ENCODE peak calls at places on chromosomes 12 and 14, in four cellular contexts. U, B, K and O are unnamed samples.

GRCh38 chr12:132089407-132089910 is 54.7 kb downstream of the DDX51 start:
- DNase-seq in U (no peak), B (no peak), K (no peak), O (peak)

GRCh38 chr14:65472189-65472588 is 59.7 kb downstream of the FUT8 start:
- DNase-seq in U (no peak), B (no peak), K (no peak), O (no peak)

GRCh38 chr14:32542507-32542906 is 213.4 kb downstream of the AKAP6 start:
- DNase-seq in U (no peak), B (no peak), K (no peak), O (peak)

GRCh38 chr12:57476162-57476992 is 3.3 kb downstream of the ARHGAP9 start:
- DNase-seq in U (no peak), B (no peak), K (peak), O (no peak)

GRCh38 chr14:104355949-104356737 is 217.8 kb downstream of the KIF26A start:
- DNase-seq in U (no peak), B (no peak), K (no peak), O (no peak)

GRCh38 chr12:6363330-6364036 is 11.9 kb downstream of the SCNN1A start:
- DNase-seq in U (no peak), B (peak), K (peak), O (peak)

GRCh38 chr12:65123435-65124063 is 2.4 kb upstream of the WIF1 start:
- DNase-seq in U (no peak), B (peak), K (no peak), O (peak)

GRCh38 chr14:23727566-23728335 is 91.6 kb downstream of the DHRS2 start:
- DNase-seq in U (peak), B (peak), K (no peak), O (peak)

GRCh38 chr14:100749967-100750597 is 23.4 kb downstream of the DLK1 start:
- DNase-seq in U (no peak), B (peak), K (no peak), O (no peak)

GRCh38 chr14:100747021-100747586 is 20.4 kb downstream of the DLK1 start:
- DNase-seq in U (peak), B (peak), K (no peak), O (no peak)

GRCh38 chr14:100748944-100749343 is 22.3 kb downstream of the DLK1 start:
- DNase-seq in U (no peak), B (no peak), K (no peak), O (no peak)

GRCh38 chr14:100747736-100748135 is 21.0 kb downstream of the DLK1 start:
- DNase-seq in U (no peak), B (no peak), K (no peak), O (no peak)

DNA sequence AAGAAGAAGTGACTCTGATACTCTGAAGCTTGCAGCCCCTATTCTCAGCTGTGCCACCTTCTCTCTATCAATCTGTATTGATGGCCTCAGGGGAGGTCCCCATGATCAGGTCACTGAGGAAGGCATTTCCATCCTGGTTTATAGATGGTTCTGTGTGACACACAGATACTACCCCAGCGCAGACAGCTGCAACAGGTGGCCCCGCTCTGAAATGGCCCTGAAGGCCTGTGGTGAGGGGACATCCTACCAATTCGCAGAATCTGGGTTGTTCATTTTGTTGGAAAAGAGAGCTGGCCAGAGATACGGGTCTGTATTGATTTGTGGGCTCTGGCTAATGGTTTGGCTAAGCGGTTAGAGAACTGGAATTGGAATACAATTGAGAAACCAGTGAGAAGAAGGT is 21.7 kb downstream of the DLK1 start:
- DNase-seq in U (no peak), B (no peak), K (no peak), O (no peak)
- H2AFZ ChIP-seq in U (no peak), B (no peak), K (no peak), O (no peak)

DNA sequence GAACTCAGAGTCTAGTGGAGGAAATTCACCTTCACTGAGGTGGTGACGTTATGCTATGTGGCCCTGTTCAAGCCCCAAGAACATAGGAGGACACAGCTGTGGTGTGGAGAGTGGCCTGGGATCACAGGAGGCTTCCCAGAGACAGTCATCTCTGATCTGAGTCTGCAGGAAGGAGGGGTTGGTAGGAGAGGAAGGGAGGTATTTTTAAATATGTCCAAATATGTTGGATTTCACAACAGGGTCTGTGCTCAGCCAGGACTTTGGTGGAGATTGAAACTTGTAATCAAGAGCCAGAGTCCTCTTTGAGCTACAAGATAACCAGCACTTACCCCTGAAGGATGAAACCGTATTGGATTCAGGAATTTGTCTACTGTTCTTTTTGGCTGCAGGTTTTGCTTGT is 26.4 kb upstream of the MED13L start:
- DNase-seq in U (no peak), B (no peak), K (no peak), O (no peak)
- TF ChIP-seq POLR2AphosphoS5 in U (no peak), B (no peak), K (no peak), O (no peak)

DNA sequence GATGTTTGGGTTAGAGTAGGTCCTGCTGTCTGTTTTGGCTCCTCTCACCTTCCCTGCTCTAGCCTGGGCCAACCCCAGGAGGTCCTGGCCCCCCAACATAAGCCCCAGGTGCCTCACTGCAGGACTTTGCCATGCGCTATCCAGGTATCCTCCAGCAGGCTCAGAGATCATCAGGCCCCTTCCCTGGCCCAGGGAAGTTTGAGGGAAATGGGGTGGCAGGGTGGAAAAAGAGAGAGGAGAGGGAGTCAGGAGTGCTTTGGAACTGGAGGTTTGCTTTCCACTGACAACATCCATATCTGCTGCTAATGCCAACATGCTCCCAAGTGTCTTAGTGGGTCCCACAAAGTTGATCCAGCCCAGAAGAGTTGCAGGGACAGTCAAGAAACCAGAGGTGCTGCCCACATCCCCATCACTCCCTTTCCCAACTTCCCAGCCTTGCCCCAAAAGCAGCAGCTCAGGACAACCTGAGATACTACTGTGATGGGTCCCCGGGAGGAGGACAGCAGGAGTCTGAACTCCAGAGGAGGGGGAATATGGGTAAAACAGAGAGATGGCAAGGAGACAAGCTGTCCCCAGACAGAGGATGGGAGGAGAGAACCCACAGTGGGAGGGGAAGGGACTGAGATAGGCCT is 677 bp downstream of the TNS2 start:
- DNase-seq in U (no peak), B (no peak), K (no peak), O (peak)
- H2AFZ ChIP-seq in U (no peak), B (no peak), K (no peak), O (no peak)

DNA sequence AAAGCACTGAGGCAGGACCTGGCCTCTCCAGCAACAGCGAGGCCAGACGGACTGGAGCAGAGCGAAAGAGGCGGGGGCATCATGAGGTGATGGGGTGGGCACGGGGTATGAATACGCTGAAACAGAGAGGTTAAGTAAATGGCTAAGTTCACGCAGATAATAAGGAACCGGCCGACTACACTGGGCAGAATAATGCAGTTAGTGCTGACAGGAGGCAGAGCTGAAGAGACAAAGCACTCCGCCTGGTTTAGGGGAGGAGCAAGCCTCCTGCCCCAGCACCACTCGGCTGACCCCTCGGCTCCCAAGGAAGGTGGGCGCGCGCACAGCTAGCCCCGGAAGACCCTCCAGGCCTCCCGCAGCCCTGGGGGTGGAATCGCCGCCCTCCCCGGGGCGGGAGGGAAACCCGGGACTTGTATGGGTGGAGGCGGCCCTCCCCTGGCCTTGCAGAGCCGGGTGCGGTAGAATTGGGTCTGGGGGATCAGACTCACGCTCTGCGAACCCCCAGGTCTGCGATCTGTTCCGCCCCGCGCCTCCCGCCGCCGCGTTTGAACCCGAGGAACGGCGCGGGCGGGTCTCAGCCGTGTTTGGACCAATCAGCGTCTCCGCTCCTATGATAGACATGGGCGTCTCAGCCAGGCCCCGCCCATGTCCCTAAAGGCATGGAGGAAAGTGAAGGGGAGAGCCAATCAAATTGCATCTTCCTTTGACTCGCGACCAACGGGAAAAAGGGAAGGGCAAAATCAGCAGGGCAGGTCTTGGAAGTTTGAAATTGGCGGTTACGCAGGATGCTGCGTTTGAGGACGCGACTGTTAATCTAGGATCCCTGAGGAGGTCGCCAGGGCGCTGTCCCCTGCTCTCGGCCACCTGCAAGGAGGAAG is at the start of gene CIT:
- DNase-seq in U (peak), B (peak), K (peak), O (peak)
- TF ChIP-seq POLR2AphosphoS5 in U (peak), B (peak), K (peak), O (no peak)

GRCh38 chr12:74599932-74600331 is 62.3 kb downstream of the ATXN7L3B start:
- DNase-seq in U (no peak), B (no peak), K (no peak), O (no peak)

GRCh38 chr12:74602881-74603523 is 65.4 kb downstream of the ATXN7L3B start:
- DNase-seq in U (no peak), B (no peak), K (no peak), O (no peak)

GRCh38 chr12:74598819-74599218 is 61.2 kb downstream of the ATXN7L3B start:
- DNase-seq in U (no peak), B (no peak), K (no peak), O (no peak)
- H2AFZ ChIP-seq in U (no peak), B (no peak), K (no peak), O (no peak)

DNA sequence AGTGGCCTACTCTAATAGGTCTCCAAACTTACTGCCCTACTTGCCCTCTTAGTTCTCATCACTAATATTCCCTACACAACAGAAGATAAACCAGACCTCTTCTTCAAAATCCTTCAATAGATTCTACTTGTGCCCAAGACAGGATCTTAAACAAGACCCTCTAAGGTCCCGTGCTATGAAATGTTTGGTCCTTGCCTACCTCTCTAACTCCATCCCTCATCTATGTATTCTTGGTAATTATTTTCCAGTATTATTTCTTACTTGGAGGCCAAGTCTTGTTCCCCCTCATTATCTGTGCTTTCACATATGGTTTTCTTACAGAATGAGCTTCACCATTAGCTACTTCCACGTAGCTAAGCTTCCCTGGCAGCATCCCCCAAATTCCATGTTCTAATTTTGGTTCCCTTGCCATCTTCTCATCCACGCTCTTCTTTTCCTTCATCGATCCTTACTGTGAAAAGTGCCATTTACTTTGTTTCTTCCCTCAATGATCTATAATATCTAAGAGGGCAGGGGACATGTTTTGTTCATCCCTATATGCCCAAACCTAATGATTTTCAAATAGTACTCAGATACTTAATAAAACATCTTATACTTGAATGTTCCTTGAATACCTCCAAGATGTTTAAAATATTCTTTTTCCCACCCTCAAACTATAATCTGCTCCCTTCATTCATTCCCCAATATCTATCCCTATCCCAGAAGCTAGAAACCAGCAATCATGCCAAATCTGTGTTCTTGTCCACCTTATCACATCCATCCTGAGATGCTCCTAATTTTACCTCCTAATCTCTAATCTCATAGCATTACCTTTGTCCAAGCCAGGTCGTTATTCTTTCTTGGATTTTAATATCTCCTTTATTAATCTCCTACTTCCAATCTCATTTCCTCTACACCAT is 10.1 kb downstream of the HNRNPC start:
- DNase-seq in U (no peak), B (no peak), K (no peak), O (no peak)
- TF ChIP-seq POLR2AphosphoS5 in U (no peak), B (peak), K (peak), O (no peak)